ENCODE peak calls at places on chromosomes 11 and 22, in six cellular contexts. J is choroid plexus epithelial cell, C is AG10803, G is H7, M is heart left ventricle, W is psoas muscle. K is an unnamed sample.

GRCh38 chr11:79506124-79506523 is 65.3 kb upstream of the TENM4 start:
- DNase-seq in J (no peak), C (no peak), G (no peak), M (no peak), W (no peak), K (no peak)

GRCh38 chr11:44286268-44286880 is 23.6 kb downstream of the ALX4 start:
- DNase-seq in J (peak; percentile 69), C (peak; percentile 48), G (peak; percentile 94), M (peak; percentile 66), W (peak; percentile 70), K (no peak)

GRCh38 chr11:27945323-27945722 is 162.6 kb downstream of the KIF18A start:
- DNase-seq in J (no peak), C (no peak), G (no peak), M (no peak), W (no peak), K (no peak)

GRCh38 chr11:65381721-65382035 is 768 bp downstream of the SLC25A45 start:
- DNase-seq in J (peak; percentile 54), C (peak; percentile 75), G (no peak), M (no peak), W (no peak), K (peak; percentile 73)

GRCh38 chr11:45304992-45305335 is 18.8 kb upstream of the SYT13 start:
- DNase-seq in J (no peak), C (no peak), G (no peak), M (no peak), W (no peak), K (no peak)

GRCh38 chr11:46247664-46248063 is 29.8 kb upstream of the CREB3L1 start:
- DNase-seq in J (peak; percentile 86), C (peak; percentile 33), G (peak; percentile 84), M (no peak), W (no peak), K (peak; percentile 52)

GRCh38 chr11:28621648-28622215 is 513.5 kb downstream of the METTL15 start:
- DNase-seq in J (peak; percentile 67), C (peak; percentile 47), G (no peak), M (no peak), W (no peak), K (peak; percentile 78)

GRCh38 chr22:41998361-41999261 is at the start of gene WBP2NL:
- DNase-seq in J (peak; percentile 81), C (peak; percentile 70), G (peak; percentile 69), M (peak; percentile 91), W (peak; percentile 89), K (peak; percentile 80)

GRCh38 chr11:116366451-116366850 is 406.3 kb downstream of the BUD13 start:
- DNase-seq in J (no peak), C (no peak), G (no peak), M (no peak), W (no peak), K (no peak)

GRCh38 chr11:125397421-125397820 is 98.6 kb downstream of the FEZ1 start:
- DNase-seq in J (no peak), C (no peak), G (no peak), M (no peak), W (no peak), K (no peak)

GRCh38 chr11:69002101-69002742 is 10.8 kb downstream of the MRGPRF start:
- DNase-seq in J (no peak), C (peak; percentile 42), G (peak; percentile 43), M (no peak), W (no peak), K (no peak)

GRCh38 chr22:22556578-22556977 is 2.5 kb downstream of the PRAME start:
- DNase-seq in J (no peak), C (no peak), G (no peak), M (no peak), W (no peak), K (no peak)

GRCh38 chr11:119481021-119481666 is 58.2 kb upstream of the THY1 start:
- DNase-seq in J (peak; percentile 96), C (peak; percentile 99), G (peak; percentile 97), M (peak; percentile 87), W (peak; percentile 88), K (peak; percentile 89)

GRCh38 chr22:44685384-44686056 is 16.5 kb upstream of the PRR5 start:
- DNase-seq in J (peak; percentile 72), C (peak; percentile 84), G (peak; percentile 86), M (no peak), W (no peak), K (no peak)

GRCh38 chr11:76857776-76858461 is 2.8 kb upstream of the ACER3 start:
- DNase-seq in J (no peak), C (no peak), G (no peak), M (no peak), W (no peak), K (no peak)

GRCh38 chr11:78654071-78654470 is 79.4 kb upstream of the NARS2 start:
- DNase-seq in J (no peak), C (no peak), G (peak; percentile 70), M (no peak), W (no peak), K (peak; percentile 41)

GRCh38 chr11:61776561-61777075 is 15.8 kb downstream of the TMEM258 start:
- DNase-seq in J (peak; percentile 90), C (peak; percentile 61), G (peak; percentile 97), M (peak; percentile 63), W (peak; percentile 74), K (peak; percentile 69)

GRCh38 chr22:41478891-41479521 is 10.1 kb downstream of the ACO2 start:
- DNase-seq in J (peak; percentile 63), C (peak; percentile 42), G (no peak), M (no peak), W (peak; percentile 90), K (peak; percentile 32)

GRCh38 chr22:34055525-34056200 is 135.4 kb upstream of the LARGE1 start:
- DNase-seq in J (no peak), C (peak; percentile 6), G (peak; percentile 77), M (no peak), W (no peak), K (no peak)

GRCh38 chr11:19988598-19988997 is 171.7 kb downstream of the DBX1 start:
- DNase-seq in J (peak; percentile 89), C (peak; percentile 99), G (peak; percentile 58), M (no peak), W (peak; percentile 76), K (peak; percentile 88)

GRCh38 chr11:134470238-134470637 is 58.2 kb upstream of the B3GAT1 start:
- DNase-seq in J (no peak), C (no peak), G (no peak), M (no peak), W (no peak), K (no peak)

GRCh38 chr11:2377511-2378443 is 667 bp downstream of the CD81 start:
- DNase-seq in J (peak; percentile 46), C (peak; percentile 48), G (peak; percentile 96), M (peak; percentile 86), W (peak; percentile 83), K (peak; percentile 58)

GRCh38 chr11:2380396-2380795 is 3.3 kb downstream of the CD81 start:
- DNase-seq in J (no peak), C (no peak), G (no peak), M (peak; percentile 68), W (no peak), K (no peak)

GRCh38 chr11:2380807-2381350 is 3.8 kb downstream of the CD81 start:
- DNase-seq in J (peak; percentile 52), C (no peak), G (no peak), M (peak; percentile 89), W (peak; percentile 86), K (no peak)

GRCh38 chr11:2378527-2379210 is 1.6 kb downstream of the CD81 start:
- DNase-seq in J (peak; percentile 48), C (peak; percentile 89), G (no peak), M (peak; percentile 79), W (peak; percentile 72), K (peak; percentile 28)

GRCh38 chr11:2379471-2380174 is 2.5 kb downstream of the CD81 start:
- DNase-seq in J (no peak), C (no peak), G (no peak), M (peak; percentile 61), W (peak; percentile 55), K (no peak)
- H3K4me3 ChIP-seq in J (peak overlapping the region; percentile 87), C (peak overlapping the region; percentile 97), G (no peak overlapping the region), M (peak overlapping the region; percentile 100), W (peak overlapping the region; percentile 39), K (peak overlapping the region; percentile 18)

GRCh38 chr22:49853981-49854791 is 542 bp downstream of the ZBED4 start:
- DNase-seq in J (peak; percentile 34), C (peak; percentile 24), G (peak; percentile 89), M (no peak), W (peak; percentile 61), K (peak; percentile 26)

GRCh38 chr22:49856343-49856742 is 2.7 kb downstream of the ZBED4 start:
- DNase-seq in J (no peak), C (no peak), G (peak; percentile 46), M (no peak), W (no peak), K (no peak)

GRCh38 chr22:49852898-49853894 is at the start of gene ZBED4:
- DNase-seq in J (peak; percentile 96), C (peak; percentile 92), G (peak; percentile 100), M (peak; percentile 100), W (peak; percentile 99), K (peak; percentile 96)

GRCh38 chr22:49856766-49857618 is 3.3 kb downstream of the ZBED4 start:
- DNase-seq in J (no peak), C (no peak), G (peak; percentile 14), M (no peak), W (no peak), K (no peak)

GRCh38 chr22:49855491-49855911 is 1.9 kb downstream of the ZBED4 start:
- DNase-seq in J (peak; percentile 42), C (no peak), G (peak; percentile 30), M (no peak), W (no peak), K (peak; percentile 15)
- H3K4me3 ChIP-seq in J (peak overlapping the region; percentile 79), C (peak overlapping the region; percentile 82), G (no peak overlapping the region), M (no peak overlapping the region), W (peak overlapping the region; percentile 74), K (peak overlapping the region; percentile 64)

GRCh38 chr11:72792437-72793021 is 1.3 kb downstream of the STARD10 start:
- DNase-seq in J (no peak), C (no peak), G (peak; percentile 16), M (peak; percentile 20), W (no peak), K (no peak)
- H3K4me3 ChIP-seq in J (no peak overlapping the region), C (no peak overlapping the region), G (no peak overlapping the region), M (no peak overlapping the region), W (no peak overlapping the region), K (no peak overlapping the region)

DNA sequence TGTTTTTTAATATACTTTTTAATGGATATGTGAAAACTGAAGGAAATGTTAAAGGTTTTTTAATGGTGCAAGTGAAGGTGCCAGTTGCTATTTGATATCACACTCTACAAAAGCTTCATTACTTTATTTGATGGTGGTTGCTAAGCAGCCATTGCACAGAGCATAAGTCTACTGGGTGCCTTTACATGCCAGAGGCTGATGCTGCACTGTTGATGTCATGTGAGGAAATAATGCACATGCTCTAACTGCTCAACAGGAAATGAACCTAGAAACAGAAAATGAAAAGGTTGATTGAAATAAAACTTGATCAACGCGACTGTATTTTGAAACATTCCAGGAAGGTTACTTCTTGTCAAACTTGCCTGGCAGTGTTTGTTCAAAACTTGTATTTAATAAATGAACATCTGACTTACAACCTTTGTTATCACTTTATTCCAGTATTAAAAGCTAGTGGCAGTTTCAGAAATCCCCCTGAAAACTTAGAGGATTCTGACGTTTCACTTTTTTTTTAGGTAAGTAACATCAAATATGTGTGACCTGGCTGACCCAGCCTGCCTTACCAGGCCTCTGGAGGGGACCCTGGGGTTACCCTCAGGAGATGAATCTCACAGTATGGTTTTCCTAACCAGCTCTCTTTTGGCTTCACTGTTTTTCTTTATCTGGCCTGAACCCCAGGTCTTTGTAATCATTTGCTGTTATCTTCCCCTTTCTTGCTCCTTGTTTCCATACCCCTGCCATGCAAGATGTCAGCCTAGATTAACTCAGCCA is 2.4 kb upstream of the ATP5MG start:
- DNase-seq in J (peak; percentile 44), C (no peak), G (no peak), M (no peak), W (no peak), K (no peak)
- H3K4me3 ChIP-seq in J (no peak overlapping the region), C (no peak overlapping the region), G (no peak overlapping the region), M (no peak overlapping the region), W (no peak overlapping the region), K (no peak overlapping the region)